ENCODE peak calls at places on chromosomes 3 and 15, in four cellular contexts. Z is endodermal cell, O is cardiac muscle cell, X is Peyer's patch. N is an unnamed sample.
A peak's percentile ranks its signal among the peaks of the same experiment; 100 is the strongest.

GRCh38 chr3:186510374-186511079 is 33.7 kb downstream of the CRYGS start:
- DNase-seq in Z (no peak), O (no peak), X (no peak), N (no peak)

GRCh38 chr3:179794355-179794754 is 141.5 kb downstream of the USP13 start:
- DNase-seq in O (no peak), X (no peak), Z (no peak), N (no peak)

GRCh38 chr15:44792715-44793114 is 56.4 kb downstream of the TRIM69 start:
- DNase-seq in X (no peak), Z (no peak), O (no peak), N (no peak)

GRCh38 chr15:22903961-22904534 is 65.6 kb downstream of the NIPA2 start:
- DNase-seq in Z (no peak), O (no peak), X (peak; percentile 76), N (no peak)

GRCh38 chr3:52238761-52239701 is at the start of gene TWF2:
- DNase-seq in Z (peak; percentile 92), X (peak; percentile 87), O (peak; percentile 85), N (peak; percentile 85)

GRCh38 chr3:168341192-168341816 is 245.6 kb upstream of the GOLIM4 start:
- DNase-seq in O (peak; percentile 87), Z (no peak), X (no peak), N (no peak)

GRCh38 chr3:129673897-129674797 is 67.7 kb upstream of the PLXND1 start:
- DNase-seq in Z (no peak), O (no peak), X (no peak), N (no peak)

GRCh38 chr15:68719676-68720075 is 101.0 kb downstream of the ANP32A start:
- DNase-seq in Z (no peak), O (no peak), X (no peak), N (no peak)

GRCh38 chr3:195543642-195544536 is 764 bp upstream of the PPP1R2 start:
- DNase-seq in O (peak; percentile 54), Z (peak; percentile 79), X (no peak), N (peak; percentile 61)

GRCh38 chr3:13122101-13123055 is 49.1 kb upstream of the IQSEC1 start:
- DNase-seq in O (no peak), Z (peak; percentile 26), X (peak; percentile 31), N (no peak)

GRCh38 chr3:129001101-129001816 is at the start of gene EFCC1:
- DNase-seq in X (peak; percentile 70), Z (peak; percentile 86), O (peak; percentile 55), N (peak; percentile 34)

GRCh38 chr3:116148881-116149530 is 296.3 kb downstream of the LSAMP start:
- DNase-seq in X (no peak), Z (no peak), O (no peak), N (peak; percentile 13)

GRCh38 chr3:52118156-52118875 is 35.9 kb downstream of the POC1A start:
- DNase-seq in Z (no peak), O (no peak), X (no peak), N (no peak)

GRCh38 chr15:96352594-96353377 is 22.3 kb downstream of the NR2F2 start:
- DNase-seq in Z (no peak), X (no peak), O (no peak), N (no peak)

GRCh38 chr15:25641762-25642161 is 202.9 kb upstream of the UBE3A start:
- DNase-seq in O (no peak), X (no peak), Z (no peak), N (no peak)

GRCh38 chr3:109346770-109347295 is 9.5 kb upstream of the DPPA4 start:
- DNase-seq in Z (no peak), X (no peak), O (peak; percentile 15), N (no peak)

GRCh38 chr3:54278960-54279359 is 156.6 kb downstream of the CACNA2D3 start:
- DNase-seq in O (peak; percentile 57), X (no peak), Z (no peak), N (no peak)

DNA sequence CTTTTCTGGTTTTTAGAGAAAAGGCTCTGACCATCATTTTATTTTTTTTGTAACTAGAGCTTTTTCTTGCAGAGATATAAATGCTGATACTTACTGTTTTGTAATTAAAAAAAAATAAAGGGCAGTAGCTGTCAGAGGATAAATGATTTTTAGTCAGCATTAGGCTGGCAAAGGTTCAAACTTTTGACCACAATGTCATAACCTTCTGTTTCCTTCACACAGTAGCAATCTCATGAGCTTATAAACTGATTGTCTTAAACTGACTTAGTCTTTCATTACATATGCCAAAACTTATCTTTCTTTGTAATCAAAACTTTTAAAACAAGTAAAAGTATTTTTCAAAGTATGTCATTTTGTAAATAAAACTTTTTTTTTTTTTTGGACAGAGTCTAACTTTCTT is 841.9 kb downstream of the OTOL1 start:
- DNase-seq in O (peak; percentile 12), Z (no peak), X (no peak), N (no peak)
- H3K4me3 ChIP-seq in O (no peak overlapping the region), Z (no peak overlapping the region), X (no peak overlapping the region), N (no peak overlapping the region)

GRCh38 chr15:71658827-71659729 is 151.3 kb upstream of the NR2E3 start:
- DNase-seq in Z (no peak), X (no peak), O (no peak), N (no peak)

GRCh38 chr15:71654714-71655174 is 155.6 kb upstream of the NR2E3 start:
- DNase-seq in O (peak; percentile 21), X (no peak), Z (no peak), N (no peak)

GRCh38 chr15:71658036-71658435 is 152.3 kb upstream of the NR2E3 start:
- DNase-seq in Z (no peak), O (no peak), X (no peak), N (no peak)

GRCh38 chr15:71656425-71656824 is 153.9 kb upstream of the NR2E3 start:
- DNase-seq in X (no peak), Z (no peak), O (no peak), N (no peak)

DNA sequence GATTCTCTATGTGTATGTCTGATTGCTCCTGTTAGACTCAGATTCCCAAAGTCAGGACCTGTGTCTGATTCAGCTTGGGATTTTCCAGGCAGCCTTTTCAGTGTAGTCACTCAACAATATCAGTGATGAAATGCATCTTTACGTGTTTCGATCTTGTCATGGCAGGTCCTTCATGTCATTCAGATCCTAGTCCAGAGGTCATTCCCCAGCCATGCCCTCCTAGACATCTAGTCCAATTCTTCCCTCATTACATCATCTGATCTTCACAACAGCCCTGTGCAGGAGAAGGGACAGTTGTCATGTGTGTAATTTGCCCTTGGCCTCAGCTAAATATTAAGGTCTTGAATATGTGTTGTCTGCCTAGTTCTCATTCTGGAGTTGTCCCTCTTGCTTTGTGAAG is 153.2 kb upstream of the NR2E3 start:
- DNase-seq in X (no peak), O (no peak), Z (no peak), N (no peak)
- H3K27ac ChIP-seq in X (no peak overlapping the region), O (no peak overlapping the region), Z (no peak overlapping the region), N (no peak overlapping the region)

DNA sequence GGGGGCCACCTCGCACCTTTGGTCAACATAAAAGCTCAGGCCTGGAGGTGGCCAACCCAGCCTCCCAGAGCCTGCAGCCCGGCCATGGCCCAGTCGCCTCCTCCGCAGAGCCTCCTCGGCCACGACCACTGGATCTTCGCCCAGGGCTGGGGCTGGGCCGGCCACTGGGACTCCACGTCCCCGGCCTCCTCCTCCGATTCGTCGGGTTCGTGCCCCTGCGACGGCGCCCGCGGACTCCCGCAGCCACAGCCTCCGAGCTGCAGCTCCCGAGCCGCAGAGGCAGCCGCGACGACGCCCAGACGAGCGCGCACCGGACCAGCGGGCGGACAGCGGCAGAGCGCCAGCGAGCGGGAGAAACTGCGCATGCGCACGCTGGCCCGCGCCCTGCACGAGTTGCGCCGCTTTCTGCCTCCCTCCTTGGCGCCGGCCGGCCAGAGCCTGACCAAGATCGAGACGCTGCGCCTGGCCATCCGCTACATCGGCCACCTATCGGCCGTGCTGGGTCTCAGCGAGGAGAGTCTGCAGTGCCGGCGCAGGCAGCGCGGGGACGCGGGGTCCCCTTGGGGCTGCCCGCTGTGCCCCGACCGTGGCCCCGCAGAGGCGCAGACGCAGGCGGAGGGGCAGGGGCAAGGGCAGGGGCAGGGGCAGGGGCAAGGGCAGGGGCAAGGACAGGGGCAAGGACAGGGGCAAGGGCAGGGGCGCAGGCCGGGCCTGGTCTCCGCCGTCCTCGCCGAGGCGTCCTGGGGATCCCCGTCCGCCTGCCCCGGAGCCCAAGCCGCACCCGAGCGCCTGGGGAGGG is at the start of gene MESP2:
- DNase-seq in O (peak; percentile 89), X (peak; percentile 88), Z (peak; percentile 97), N (peak; percentile 93)
- H3K4me3 ChIP-seq in O (peak within 1 kb of the TSS; percentile 7), X (peak within 1 kb of the TSS; percentile 24), Z (no peak within 1 kb of the TSS), N (peak within 1 kb of the TSS; percentile 26)

DNA sequence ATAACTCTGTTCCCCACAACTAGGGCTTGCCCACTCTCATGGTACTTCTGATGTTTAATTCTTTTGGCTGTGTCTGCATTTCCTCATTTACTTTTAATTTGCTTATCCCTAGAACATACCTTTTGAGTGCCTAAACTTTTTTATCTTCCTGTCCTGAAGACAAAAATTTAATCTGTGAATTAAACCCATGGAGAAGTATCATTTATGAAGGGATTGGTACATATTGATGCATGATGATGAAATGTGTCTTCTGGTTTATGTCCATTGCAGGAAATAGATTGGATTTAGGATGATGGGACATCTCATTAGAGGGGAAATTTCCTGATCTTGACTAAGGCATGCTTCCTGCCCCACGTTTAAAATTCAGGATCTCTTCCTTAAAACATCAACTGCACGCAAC is 109.5 kb downstream of the PGPEP1L start:
- DNase-seq in O (no peak), Z (no peak), X (no peak), N (no peak)
- H3K27ac ChIP-seq in O (no peak overlapping the region), Z (no peak overlapping the region), X (no peak overlapping the region), N (no peak overlapping the region)

N was measured in mesendoderm.